ENCODE peak calls at places on chromosomes 4 and X, in five cellular contexts. C, Y, T, S and H are unnamed samples.
A peak's percentile ranks its signal among the peaks of the same experiment; 100 is the strongest.

GRCh38 chr4:37953620-37954325 is 6.4 kb upstream of the PTTG2 start:
- DNase-seq in C (no peak), Y (no peak), S (no peak), T (no peak), H (peak; percentile 53)

GRCh38 chr4:82797048-82797590 is 1.5 kb downstream of the SCD5 start:
- DNase-seq in Y (no peak), T (peak; percentile 41), C (no peak), S (no peak), H (no peak)

GRCh38 chr4:10701702-10702460 is 17.3 kb upstream of the CLNK start:
- DNase-seq in T (peak; percentile 83), S (no peak), Y (peak; percentile 54), C (no peak), H (no peak)

GRCh38 chr4:6771229-6771671 is 11.3 kb upstream of the KIAA0232 start:
- DNase-seq in C (no peak), Y (no peak), T (no peak), S (no peak), H (no peak)

GRCh38 chr4:107148922-107149321 is 112.8 kb upstream of the DKK2 start:
- DNase-seq in Y (no peak), S (no peak), C (no peak), T (no peak), H (no peak)

GRCh38 chr4:1061372-1061700 is 49.9 kb downstream of the FGFRL1 start:
- DNase-seq in S (no peak), C (no peak), T (no peak), Y (no peak), H (no peak)

GRCh38 chrX:13022926-13023325 is 21.5 kb downstream of the FAM9C start:
- DNase-seq in T (no peak), Y (no peak), S (no peak), C (no peak), H (no peak)

GRCh38 chrX:21479695-21480280 is 105.6 kb downstream of the CNKSR2 start:
- DNase-seq in C (no peak), Y (peak; percentile 59), S (peak; percentile 17), T (peak; percentile 32), H (peak; percentile 29)

GRCh38 chr4:168632246-168632832 is 135.5 kb downstream of the PALLD start:
- DNase-seq in Y (no peak), T (no peak), S (no peak), C (no peak), H (no peak)

GRCh38 chr4:1305781-1306455 is 16.2 kb downstream of the MAEA start:
- DNase-seq in C (no peak), T (peak; percentile 61), S (no peak), Y (peak; percentile 26), H (no peak)

GRCh38 chr4:148261861-148262260 is 180.4 kb downstream of the NR3C2 start:
- DNase-seq in C (no peak), T (no peak), Y (no peak), S (no peak), H (no peak)

GRCh38 chr4:126839066-126839465 is 793.7 kb upstream of the INTU start:
- DNase-seq in T (no peak), S (no peak), C (no peak), Y (no peak), H (peak; percentile 19)

GRCh38 chr4:54082168-54082567 is 17.8 kb upstream of the CHIC2 start:
- DNase-seq in C (no peak), S (no peak), Y (peak; percentile 99), T (peak; percentile 99), H (peak; percentile 96)

GRCh38 chr4:48073567-48074103 is 57.1 kb downstream of the NIPAL1 start:
- DNase-seq in S (peak; percentile 51), T (no peak), Y (no peak), C (no peak), H (no peak)

GRCh38 chr4:105281016-105281415 is 134.3 kb downstream of the TET2 start:
- DNase-seq in Y (no peak), T (no peak), C (no peak), S (no peak), H (no peak)
- TF ChIP-seq CTCF in Y (no peak), T (no peak), C (no peak), S (no peak), H (no peak)

GRCh38 chrX:80430826-80431501 is 10.7 kb downstream of the TENT5D start:
- DNase-seq in S (peak; percentile 9), T (no peak), Y (peak; percentile 2), C (no peak), H (no peak)
- TF ChIP-seq CTCF in S (no peak), T (peak; percentile 13), Y (no peak), C (no peak), H (peak; percentile 44)

GRCh38 chrX:76555816-76556215 is 128.3 kb downstream of the MAGEE1 start:
- DNase-seq in C (no peak), Y (peak; percentile 44), T (peak; percentile 0), S (peak; percentile 62), H (peak; percentile 0)
- TF ChIP-seq CTCF in C (no peak), Y (peak; percentile 12), T (no peak), S (no peak), H (peak; percentile 35)

GRCh38 chrX:97743014-97743413 is 859.3 kb downstream of the RPA4 start:
- DNase-seq in Y (no peak), S (no peak), T (no peak), C (no peak), H (no peak)
- TF ChIP-seq CTCF in Y (no peak), S (no peak), T (peak; percentile 14), C (no peak), H (peak; percentile 14)

DNA sequence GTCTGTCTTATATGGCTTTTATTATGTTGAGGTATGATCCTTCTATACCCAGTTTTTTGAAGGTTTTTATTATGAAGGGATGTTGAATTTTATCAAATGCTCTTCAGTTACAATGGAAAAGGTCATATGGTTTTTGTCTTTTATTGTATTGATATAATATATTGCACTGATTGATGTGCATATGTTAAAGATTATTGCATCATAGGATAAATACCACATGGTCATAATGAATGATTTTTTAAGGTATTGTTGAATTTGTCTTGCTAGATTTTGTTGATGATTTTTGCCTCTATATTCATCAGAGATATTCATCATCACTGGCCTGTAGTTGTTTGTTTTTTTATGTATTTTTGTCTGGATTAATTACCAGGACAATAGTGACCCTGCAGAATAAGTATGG is 339.2 kb upstream of the CT83 start:
- DNase-seq in Y (no peak), S (no peak), C (no peak), T (no peak), H (no peak)
- TF ChIP-seq CTCF in Y (no peak), S (no peak), C (no peak), T (no peak), H (no peak)

GRCh38 chrX:131728295-131729145 is 184.6 kb downstream of the OR13H1 start:
- DNase-seq in T (no peak), Y (no peak), C (peak; percentile 90), S (peak; percentile 82), H (no peak)
- TF ChIP-seq CTCF in T (no peak), Y (no peak), C (peak; percentile 73), S (no peak), H (no peak)